ENCODE peak calls at places on chromosomes 13 and 19, in four cellular contexts. B is activated B cell treated with CpG ODN at 0.5 μM for 24 hours, F is Calu3, X is NCI-H1417. V is an unnamed sample.

GRCh38 chr19:4267101-4267900 is 11.8 kb upstream of the SHD start:
- DNase-seq in B (peak; percentile 55), F (peak; percentile 55), X (peak; percentile 59), V (peak; percentile 45)

GRCh38 chr13:113014752-113015745 is 46.0 kb downstream of the MCF2L start:
- DNase-seq in B (no peak), F (no peak), X (no peak), V (no peak)

GRCh38 chr19:17357724-17358123 is 19.4 kb downstream of the PLVAP start:
- DNase-seq in B (no peak), F (no peak), X (peak; percentile 29), V (no peak)

GRCh38 chr19:45448887-45449299 is 18.9 kb upstream of the FOSB start:
- DNase-seq in B (no peak), F (peak; percentile 57), X (no peak), V (no peak)

GRCh38 chr13:31827707-31828106 is 88.4 kb downstream of the RXFP2 start:
- DNase-seq in B (no peak), F (no peak), X (peak; percentile 3), V (no peak)

GRCh38 chr19:811007-811434 is 10.7 kb downstream of the PLPPR3 start:
- DNase-seq in B (no peak), F (no peak), X (no peak), V (no peak)

GRCh38 chr19:7562646-7563393 is 27.3 kb downstream of the PNPLA6 start:
- DNase-seq in B (no peak), F (no peak), X (no peak), V (no peak)

GRCh38 chr19:5393088-5393487 is 52.5 kb upstream of the PTPRS start:
- DNase-seq in B (no peak), F (no peak), X (no peak), V (no peak)

GRCh38 chr13:44197791-44198770 is 175.5 kb upstream of the SERP2 start:
- DNase-seq in B (no peak), F (no peak), X (peak; percentile 71), V (no peak)

GRCh38 chr19:46408611-46409039 is 4.7 kb downstream of the CCDC8 start:
- DNase-seq in B (no peak), F (no peak), X (peak; percentile 21), V (peak; percentile 82)

GRCh38 chr19:56118666-56119584 is 2.2 kb downstream of the ZNF787 start:
- DNase-seq in B (no peak), F (no peak), X (no peak), V (no peak)

GRCh38 chr19:28898279-28898678 is 314.7 kb downstream of the UQCRFS1 start:
- DNase-seq in B (no peak), F (no peak), X (no peak), V (no peak)

GRCh38 chr13:62706035-62706434 is 1290.4 kb upstream of the PCDH20 start:
- DNase-seq in B (no peak), F (no peak), X (no peak), V (no peak)

GRCh38 chr13:33676700-33677048 is 141.3 kb upstream of the RFC3 start:
- DNase-seq in B (no peak), F (peak; percentile 40), X (peak; percentile 76), V (no peak)

GRCh38 chr19:47122359-47123335 is 8.0 kb upstream of the SAE1 start:
- DNase-seq in B (no peak), F (no peak), X (no peak), V (no peak)

GRCh38 chr13:107462501-107462900 is 752.8 kb downstream of the LIG4 start:
- DNase-seq in B (no peak), F (no peak), X (no peak), V (peak; percentile 10)

V was measured in left lung.